ENCODE peak calls at places on chromosomes 16 and 17, in six cellular contexts. T is adrenal gland, W is A549, V is heart left ventricle, C is K562, Z is IMR-90. A is an unnamed sample.

GRCh38 chr17:44607836-44608690 is 48.2 kb upstream of the MEIOC start:
- DNase-seq in T (no peak), W (no peak), V (peak; percentile 57), C (no peak), Z (peak; percentile 74), A (no peak)

GRCh38 chr17:13001991-13002615 is 15.7 kb downstream of the ELAC2 start:
- DNase-seq in T (no peak), W (no peak), V (no peak), C (no peak), Z (peak; percentile 10), A (no peak)

GRCh38 chr17:74892974-74893911 is at the start of gene FADS6:
- DNase-seq in T (no peak), W (no peak), V (no peak), C (no peak), Z (no peak), A (no peak)

GRCh38 chr16:66300501-66300900 is 66.0 kb upstream of the CDH5 start:
- DNase-seq in T (no peak), W (no peak), V (no peak), C (no peak), Z (no peak), A (peak; percentile 24)

GRCh38 chr17:68573338-68573737 is 27.8 kb downstream of the FAM20A start:
- DNase-seq in T (no peak), W (no peak), V (no peak), C (no peak), Z (no peak), A (no peak)

GRCh38 chr17:8162997-8163977 is 539 bp upstream of the VAMP2 start:
- DNase-seq in T (peak; percentile 64), W (no peak), V (no peak), C (peak; percentile 62), Z (no peak), A (no peak)

GRCh38 chr16:73036074-73036826 is 11.7 kb downstream of the ZFHX3 start:
- DNase-seq in T (no peak), W (no peak), V (no peak), C (no peak), Z (no peak), A (no peak)

GRCh38 chr16:9062301-9062700 is 29.1 kb upstream of the HAPSTR1 start:
- DNase-seq in T (no peak), W (no peak), V (no peak), C (no peak), Z (no peak), A (no peak)

GRCh38 chr16:65032397-65032796 is 89.5 kb downstream of the CDH11 start:
- DNase-seq in T (no peak), W (no peak), V (no peak), C (no peak), Z (peak; percentile 62), A (no peak)

GRCh38 chr17:17523001-17523713 is 27.0 kb upstream of the RASD1 start:
- DNase-seq in T (no peak), W (no peak), V (no peak), C (no peak), Z (no peak), A (no peak)

GRCh38 chr17:56808503-56808902 is 25.2 kb downstream of the C17orf67 start:
- DNase-seq in T (no peak), W (no peak), V (no peak), C (no peak), Z (no peak), A (no peak)

GRCh38 chr16:49216593-49216992 is 65.0 kb downstream of the CBLN1 start:
- DNase-seq in T (no peak), W (no peak), V (no peak), C (no peak), Z (no peak), A (no peak)

GRCh38 chr16:2466667-2467300 is 4.3 kb upstream of the NTN3 start:
- DNase-seq in T (no peak), W (no peak), V (no peak), C (no peak), Z (no peak), A (no peak)

GRCh38 chr17:45019177-45019711 is 32.2 kb downstream of the DCAKD start:
- DNase-seq in T (peak; percentile 39), W (peak; percentile 45), V (peak; percentile 50), C (peak; percentile 80), Z (peak; percentile 34), A (peak; percentile 57)

GRCh38 chr17:46818319-46818928 is at the start of gene WNT3:
- DNase-seq in T (no peak), W (no peak), V (no peak), C (peak; percentile 88), Z (no peak), A (peak; percentile 68)

GRCh38 chr16:5709889-5710288 is 612.3 kb upstream of the EEF2KMT start:
- DNase-seq in T (no peak), W (no peak), V (no peak), C (no peak), Z (peak; percentile 0), A (no peak)

GRCh38 chr16:2474877-2475412 is at the start of gene TBC1D24:
- DNase-seq in T (peak; percentile 83), W (peak; percentile 78), V (peak; percentile 91), C (peak; percentile 97), Z (peak; percentile 72), A (peak; percentile 89)

GRCh38 chr16:71369494-71369893 is 11.0 kb downstream of the CALB2 start:
- DNase-seq in T (no peak), W (no peak), V (no peak), C (no peak), Z (no peak), A (no peak)

GRCh38 chr16:85902366-85903155 is 3.6 kb downstream of the IRF8 start:
- DNase-seq in T (no peak), W (no peak), V (no peak), C (no peak), Z (no peak), A (peak; percentile 90)

GRCh38 chr17:8889458-8890210 is 22.2 kb upstream of the PIK3R6 start:
- DNase-seq in T (no peak), W (no peak), V (no peak), C (no peak), Z (no peak), A (no peak)

GRCh38 chr17:48432820-48433775 is 3.1 kb upstream of the SKAP1 start:
- DNase-seq in T (no peak), W (no peak), V (no peak), C (peak; percentile 40), Z (no peak), A (no peak)

GRCh38 chr16:73058616-73059409 is 10.9 kb upstream of the ZFHX3 start:
- DNase-seq in T (peak; percentile 61), W (peak; percentile 77), V (peak; percentile 56), C (peak; percentile 20), Z (peak; percentile 43), A (no peak)

GRCh38 chr17:5786510-5786875 is 202.2 kb upstream of the NLRP1 start:
- DNase-seq in T (no peak), W (no peak), V (no peak), C (no peak), Z (no peak), A (no peak)

GRCh38 chr16:69508033-69508432 is 57.7 kb upstream of the NFAT5 start:
- DNase-seq in T (no peak), W (no peak), V (no peak), C (no peak), Z (no peak), A (no peak)

GRCh38 chr16:73976661-73977060 is 320.0 kb upstream of the PSMD7 start:
- DNase-seq in T (no peak), W (no peak), V (no peak), C (no peak), Z (no peak), A (no peak)

GRCh38 chr17:1095853-1096675 is 83.7 kb downstream of the ABR start:
- DNase-seq in T (no peak), W (no peak), V (no peak), C (no peak), Z (no peak), A (no peak)
- TF ChIP-seq POLR2A in T (no peak), W (no peak), V (no peak), C (no peak), Z (no peak), A (no peak)

GRCh38 chr17:41784207-41784744 is 2.2 kb downstream of the JUP start:
- DNase-seq in T (no peak), W (peak; percentile 92), V (peak; percentile 75), C (peak; percentile 93), Z (peak; percentile 71), A (peak; percentile 54)
- H3K27ac ChIP-seq in T (no peak overlapping the region), W (peak overlapping the region; percentile 86), V (peak overlapping the region; percentile 86), C (peak overlapping the region; percentile 89), Z (peak overlapping the region; percentile 23), A (peak overlapping the region; percentile 96)

GRCh38 chr17:64128787-64129514 is 993 bp downstream of the ERN1 start:
- DNase-seq in T (no peak), W (peak; percentile 51), V (peak; percentile 33), C (peak; percentile 26), Z (no peak), A (peak; percentile 69)

GRCh38 chr17:64125937-64126336 is 4.0 kb downstream of the ERN1 start:
- DNase-seq in T (no peak), W (no peak), V (no peak), C (no peak), Z (no peak), A (no peak)

GRCh38 chr17:64126918-64127317 is 3.0 kb downstream of the ERN1 start:
- DNase-seq in T (no peak), W (no peak), V (no peak), C (no peak), Z (peak; percentile 59), A (no peak)

GRCh38 chr17:64123114-64123513 is 6.8 kb downstream of the ERN1 start:
- DNase-seq in T (no peak), W (no peak), V (no peak), C (no peak), Z (no peak), A (no peak)

DNA sequence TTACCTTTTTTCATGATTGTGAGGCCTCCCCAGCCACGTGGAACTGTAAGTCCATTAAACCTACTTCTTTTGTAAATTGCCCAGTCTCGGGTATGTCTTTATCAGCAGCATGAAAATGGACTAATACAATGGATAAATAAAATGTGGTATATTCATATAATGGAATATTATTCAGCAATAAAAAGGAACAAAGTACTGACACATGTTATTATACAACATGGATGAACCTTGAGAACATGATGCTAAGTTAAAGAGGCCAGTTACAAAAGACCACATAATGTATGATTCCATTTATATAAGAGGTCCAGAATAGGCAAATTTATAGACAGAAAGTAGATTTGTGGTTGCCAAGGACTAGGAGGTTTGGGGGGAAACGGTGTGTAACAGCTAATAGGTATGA is 5.3 kb downstream of the ERN1 start:
- DNase-seq in T (no peak), W (no peak), V (no peak), C (no peak), Z (no peak), A (no peak)
- H3K4me1 ChIP-seq in T (peaks cover 65% of the 10 kb centered on the region), W (peaks cover 53% of the 10 kb centered on the region), V (peaks cover 29% of the 10 kb centered on the region), C (peaks cover 9% of the 10 kb centered on the region), Z (peaks cover 8% of the 10 kb centered on the region), A (peaks cover 7% of the 10 kb centered on the region)

DNA sequence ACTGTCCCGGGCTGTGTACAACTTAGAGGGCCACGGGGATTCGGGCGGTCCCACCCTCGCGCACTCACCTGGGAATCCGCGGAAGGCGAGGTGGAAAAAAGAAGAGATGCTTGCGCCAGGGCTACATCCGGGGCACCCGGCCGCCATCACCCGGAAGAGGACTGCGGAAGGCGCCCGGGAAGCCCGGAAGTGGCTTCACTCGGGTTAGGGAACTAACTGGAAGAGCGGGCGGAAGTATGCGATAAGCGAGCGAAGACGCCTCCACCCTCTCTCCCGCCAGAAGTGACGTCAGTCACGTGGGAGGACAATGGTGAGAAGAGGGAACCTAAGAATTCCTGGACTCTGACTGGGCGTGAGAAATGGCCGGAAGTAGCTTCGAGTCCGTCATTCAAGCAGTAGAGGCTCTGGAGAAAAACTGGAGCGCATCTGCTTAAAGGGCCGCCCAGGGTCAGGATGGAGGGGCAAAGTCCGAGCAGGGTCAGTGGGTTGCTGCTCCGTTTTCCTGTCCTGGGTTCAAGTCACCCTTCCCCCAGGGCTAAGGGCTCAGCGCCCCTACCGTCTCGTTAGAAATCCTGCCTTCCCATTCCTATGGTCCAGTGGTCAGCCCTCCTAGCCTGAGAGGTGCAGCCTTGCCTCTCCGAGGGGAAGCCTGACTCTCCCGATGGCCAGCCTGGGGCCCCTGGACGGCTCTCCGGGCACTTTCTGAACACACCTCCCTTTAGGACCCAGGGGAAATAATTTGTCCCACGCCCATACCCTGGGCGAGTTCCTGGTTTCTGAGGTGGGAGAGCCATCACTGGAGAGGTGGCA is at the start of gene CD2BP2:
- DNase-seq in T (peak; percentile 98), W (peak; percentile 100), V (peak; percentile 97), C (peak; percentile 94), Z (peak; percentile 100), A (peak; percentile 95)
- TF ChIP-seq POLR2A in T (no peak), W (peak; percentile 31), V (peak; percentile 40), C (peak; percentile 82), Z (peak; percentile 76), A (peak; percentile 58)

A was measured in Peyer's patch.